ENCODE peak calls at places on chromosome 9, in eight cellular contexts. One of them, this sample, is unnamed.

GRCh38 chr9:16246785-16247184 is 623.7 kb downstream of the BNC2 start:
- DNase-seq in stimulated activated CD8-positive, alpha-beta memory T cell treated with anti-CD3 and anti-CD28 coated beads, Interleukin-15, amount 100 ng/mL, for 4 hours: no peak
- DNase-seq in left cardiac atrium: no peak
- DNase-seq in iPS DF 19.7: no peak
- DNase-seq in keratinocyte: no peak
- DNase-seq in OCI-LY7: no peak
- DNase-seq in GM13977: no peak
- DNase-seq in NCI-H1092: no peak
- DNase-seq in this sample: no peak

GRCh38 chr9:74963043-74963442 is 10.3 kb upstream of the C9orf40 start:
- DNase-seq in stimulated activated CD8-positive, alpha-beta memory T cell treated with anti-CD3 and anti-CD28 coated beads, Interleukin-15, amount 100 ng/mL, for 4 hours: no peak
- DNase-seq in left cardiac atrium: no peak
- DNase-seq in iPS DF 19.7: no peak
- DNase-seq in keratinocyte: no peak
- DNase-seq in OCI-LY7: no peak
- DNase-seq in GM13977: no peak
- DNase-seq in NCI-H1092: no peak
- DNase-seq in this sample: no peak

GRCh38 chr9:91426123-91426745 is 2.6 kb upstream of the NFIL3 start:
- DNase-seq in stimulated activated CD8-positive, alpha-beta memory T cell treated with anti-CD3 and anti-CD28 coated beads, Interleukin-15, amount 100 ng/mL, for 4 hours: no peak
- DNase-seq in left cardiac atrium: no peak
- DNase-seq in iPS DF 19.7: no peak
- DNase-seq in keratinocyte: no peak
- DNase-seq in OCI-LY7: peak; percentile 73
- DNase-seq in GM13977: peak; percentile 66
- DNase-seq in NCI-H1092: no peak
- DNase-seq in this sample: peak; percentile 81

GRCh38 chr9:111482656-111483418 is 1.3 kb downstream of the ECPAS start:
- DNase-seq in stimulated activated CD8-positive, alpha-beta memory T cell treated with anti-CD3 and anti-CD28 coated beads, Interleukin-15, amount 100 ng/mL, for 4 hours: peak; percentile 10
- DNase-seq in left cardiac atrium: peak; percentile 83
- DNase-seq in iPS DF 19.7: no peak
- DNase-seq in keratinocyte: no peak
- DNase-seq in OCI-LY7: peak; percentile 66
- DNase-seq in GM13977: peak; percentile 88
- DNase-seq in NCI-H1092: peak; percentile 53
- DNase-seq in this sample: peak; percentile 63

GRCh38 chr9:77271023-77271690 is 93.8 kb downstream of the VPS13A start:
- DNase-seq in stimulated activated CD8-positive, alpha-beta memory T cell treated with anti-CD3 and anti-CD28 coated beads, Interleukin-15, amount 100 ng/mL, for 4 hours: no peak
- DNase-seq in left cardiac atrium: no peak
- DNase-seq in iPS DF 19.7: no peak
- DNase-seq in keratinocyte: peak; percentile 23
- DNase-seq in OCI-LY7: no peak
- DNase-seq in GM13977: peak; percentile 17
- DNase-seq in NCI-H1092: no peak
- DNase-seq in this sample: no peak

GRCh38 chr9:127448112-127448805 is 2.9 kb downstream of the RPL12 start:
- DNase-seq in stimulated activated CD8-positive, alpha-beta memory T cell treated with anti-CD3 and anti-CD28 coated beads, Interleukin-15, amount 100 ng/mL, for 4 hours: no peak
- DNase-seq in left cardiac atrium: no peak
- DNase-seq in iPS DF 19.7: no peak
- DNase-seq in keratinocyte: no peak
- DNase-seq in OCI-LY7: no peak
- DNase-seq in GM13977: no peak
- DNase-seq in NCI-H1092: no peak
- DNase-seq in this sample: peak; percentile 8

GRCh38 chr9:8579661-8580060 is 780.1 kb upstream of the DMAC1 start:
- DNase-seq in stimulated activated CD8-positive, alpha-beta memory T cell treated with anti-CD3 and anti-CD28 coated beads, Interleukin-15, amount 100 ng/mL, for 4 hours: no peak
- DNase-seq in left cardiac atrium: no peak
- DNase-seq in iPS DF 19.7: no peak
- DNase-seq in keratinocyte: peak; percentile 19
- DNase-seq in OCI-LY7: no peak
- DNase-seq in GM13977: no peak
- DNase-seq in NCI-H1092: no peak
- DNase-seq in this sample: no peak

GRCh38 chr9:92720209-92720765 is 44.3 kb downstream of the BICD2 start:
- DNase-seq in stimulated activated CD8-positive, alpha-beta memory T cell treated with anti-CD3 and anti-CD28 coated beads, Interleukin-15, amount 100 ng/mL, for 4 hours: no peak
- DNase-seq in left cardiac atrium: no peak
- DNase-seq in iPS DF 19.7: no peak
- DNase-seq in keratinocyte: no peak
- DNase-seq in OCI-LY7: peak; percentile 72
- DNase-seq in GM13977: no peak
- DNase-seq in NCI-H1092: no peak
- DNase-seq in this sample: no peak

GRCh38 chr9:81032030-81032572 is 657.2 kb downstream of the TLE1 start:
- DNase-seq in stimulated activated CD8-positive, alpha-beta memory T cell treated with anti-CD3 and anti-CD28 coated beads, Interleukin-15, amount 100 ng/mL, for 4 hours: no peak
- DNase-seq in left cardiac atrium: peak; percentile 51
- DNase-seq in iPS DF 19.7: no peak
- DNase-seq in keratinocyte: peak; percentile 32
- DNase-seq in OCI-LY7: peak; percentile 1
- DNase-seq in GM13977: no peak
- DNase-seq in NCI-H1092: no peak
- DNase-seq in this sample: peak; percentile 81

GRCh38 chr9:42386477-42386876 is 203.0 kb downstream of the SPATA31A6 start:
- DNase-seq in stimulated activated CD8-positive, alpha-beta memory T cell treated with anti-CD3 and anti-CD28 coated beads, Interleukin-15, amount 100 ng/mL, for 4 hours: no peak
- DNase-seq in left cardiac atrium: no peak
- DNase-seq in iPS DF 19.7: no peak
- DNase-seq in keratinocyte: no peak
- DNase-seq in OCI-LY7: no peak
- DNase-seq in GM13977: peak; percentile 44
- DNase-seq in NCI-H1092: no peak
- DNase-seq in this sample: no peak

GRCh38 chr9:134989206-134990065 is 71.7 kb upstream of the FCN1 start:
- DNase-seq in stimulated activated CD8-positive, alpha-beta memory T cell treated with anti-CD3 and anti-CD28 coated beads, Interleukin-15, amount 100 ng/mL, for 4 hours: no peak
- DNase-seq in left cardiac atrium: no peak
- DNase-seq in iPS DF 19.7: no peak
- DNase-seq in keratinocyte: no peak
- DNase-seq in OCI-LY7: no peak
- DNase-seq in GM13977: no peak
- DNase-seq in NCI-H1092: no peak
- DNase-seq in this sample: no peak

GRCh38 chr9:81690251-81690851 is 1.0 kb upstream of the TLE1 start:
- DNase-seq in stimulated activated CD8-positive, alpha-beta memory T cell treated with anti-CD3 and anti-CD28 coated beads, Interleukin-15, amount 100 ng/mL, for 4 hours: no peak
- DNase-seq in left cardiac atrium: peak; percentile 48
- DNase-seq in iPS DF 19.7: peak; percentile 30
- DNase-seq in keratinocyte: peak; percentile 46
- DNase-seq in OCI-LY7: no peak
- DNase-seq in GM13977: no peak
- DNase-seq in NCI-H1092: no peak
- DNase-seq in this sample: peak; percentile 45

GRCh38 chr9:93258818-93259489 is 75.0 kb downstream of the WNK2 start:
- DNase-seq in stimulated activated CD8-positive, alpha-beta memory T cell treated with anti-CD3 and anti-CD28 coated beads, Interleukin-15, amount 100 ng/mL, for 4 hours: no peak
- DNase-seq in left cardiac atrium: no peak
- DNase-seq in iPS DF 19.7: no peak
- DNase-seq in keratinocyte: no peak
- DNase-seq in OCI-LY7: no peak
- DNase-seq in GM13977: no peak
- DNase-seq in NCI-H1092: no peak
- DNase-seq in this sample: no peak